ENCODE peak calls at places on chromosomes 7 and 10, in ten cellular contexts. U is pancreas; Y is neuronal stem cell; R is CD4-positive, alpha-beta T cell; P is iPS DF 6.9; C is tibial nerve; K is CD8-positive, alpha-beta T cell; L is WERI-Rb-1; D is uterus; A is fibroblast of lung. Z is an unnamed sample. For H3K9me3, the result is how much of the 10 kb centered on the place peaks cover.

GRCh38 chr10:57562211-57562610 is 705.5 kb downstream of the IPMK start:
- DNase-seq in U (no peak), Y (no peak), R (no peak), P (no peak), C (no peak), K (no peak), L (no peak), D (no peak), A (no peak), Z (no peak)

GRCh38 chr7:80740778-80741545 is 102.5 kb downstream of the CD36 start:
- DNase-seq in U (no peak), Y (no peak), R (no peak), P (no peak), C (no peak), K (no peak), L (no peak), D (no peak), A (peak), Z (no peak)

GRCh38 chr10:30557884-30558283 is 71.7 kb downstream of the LYZL2 start:
- DNase-seq in U (no peak), Y (no peak), R (no peak), P (no peak), C (no peak), K (no peak), L (no peak), D (no peak), A (peak), Z (no peak)

GRCh38 chr7:29968683-29969457 is 20.7 kb downstream of the SCRN1 start:
- DNase-seq in U (no peak), Y (no peak), R (no peak), P (no peak), C (no peak), K (no peak), L (no peak), D (no peak), A (peak), Z (no peak)

GRCh38 chr10:62239994-62240393 is 28.6 kb downstream of the RTKN2 start:
- DNase-seq in U (no peak), Y (no peak), R (no peak), P (no peak), C (no peak), K (no peak), L (no peak), D (no peak), A (no peak), Z (no peak)

GRCh38 chr7:151592868-151593486 is 73.3 kb upstream of the RHEB start:
- DNase-seq in U (no peak), Y (no peak), R (no peak), P (no peak), C (no peak), K (no peak), L (no peak), D (no peak), A (peak), Z (no peak)

GRCh38 chr10:3850999-3851937 is 66.3 kb upstream of the KLF6 start:
- DNase-seq in U (no peak), Y (no peak), R (no peak), P (no peak), C (no peak), K (no peak), L (no peak), D (no peak), A (peak), Z (no peak)

GRCh38 chr7:143388491-143389101 is 7.5 kb downstream of the ZYX start:
- DNase-seq in U (no peak), Y (no peak), R (no peak), P (no peak), C (no peak), K (no peak), L (no peak), D (peak), A (no peak), Z (peak)

GRCh38 chr7:92641921-92642511 is 51.8 kb upstream of the FAM133B start:
- DNase-seq in U (no peak), Y (no peak), R (no peak), P (no peak), C (no peak), K (peak), L (no peak), D (no peak), A (peak), Z (no peak)

DNA sequence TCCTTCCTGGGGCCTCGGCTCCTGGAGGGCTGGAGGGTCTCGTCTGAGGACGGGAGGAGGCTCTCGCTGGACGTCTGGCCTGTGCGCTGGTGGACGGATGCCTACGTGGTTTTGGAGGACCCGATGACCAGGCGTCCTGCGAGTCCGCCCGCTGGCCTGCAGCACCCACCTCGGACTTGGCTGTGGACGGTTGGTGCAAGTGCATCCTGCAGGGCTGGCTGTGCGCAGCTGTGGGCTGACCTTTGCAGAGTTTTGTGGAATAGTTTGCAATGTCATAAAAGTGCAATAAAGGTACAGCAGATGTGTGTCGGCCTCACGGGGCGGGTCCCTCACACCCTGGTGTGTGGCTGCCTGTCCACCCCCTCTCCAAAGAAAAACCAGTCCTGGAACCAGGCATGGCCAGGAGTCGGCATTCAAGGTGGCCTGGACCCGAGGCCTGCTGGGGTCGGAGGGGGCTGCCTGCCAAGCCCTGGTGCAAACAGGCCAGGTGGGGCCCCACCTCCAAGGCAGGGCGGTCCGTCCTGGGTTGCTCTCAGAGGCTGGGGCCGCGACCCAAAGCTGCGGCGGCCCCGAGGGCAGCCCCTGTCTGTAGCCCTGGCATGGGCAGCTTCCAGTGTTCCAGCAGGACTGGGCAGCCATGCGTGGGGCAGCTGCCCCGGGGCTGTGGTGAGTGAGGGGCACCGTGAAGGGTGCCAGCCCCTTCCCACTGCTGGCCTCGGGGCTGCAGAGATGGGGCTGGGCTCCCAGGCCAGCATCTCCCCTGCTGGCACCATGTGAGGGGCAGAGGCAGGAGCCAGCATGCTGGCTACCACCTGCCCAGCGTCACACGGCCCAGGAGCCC is 29.3 kb upstream of the FOXL3 start:
- DNase-seq in U (no peak), Y (no peak), R (no peak), P (no peak), C (peak), K (no peak), L (no peak), D (no peak), A (no peak), Z (no peak)
- H3K9me3 ChIP-seq in U (under half), Y (under half), R (under half), P (under half), C (under half), K (under half), L (under half), D (under half), A (under half), Z (under half)

GRCh38 chr7:139089118-139089517 is 20.4 kb downstream of the ZC3HAV1 start:
- DNase-seq in U (no peak), Y (no peak), R (no peak), P (no peak), C (no peak), K (no peak), L (no peak), D (no peak), A (no peak), Z (no peak)
- H3K9me3 ChIP-seq in U (under half), Y (under half), R (under half), P (under half), C (under half), K (under half), L (under half), D (under half), A (under half), Z (under half)

GRCh38 chr7:28245108-28245868 is 64.7 kb upstream of the JAZF1 start:
- DNase-seq in U (no peak), Y (no peak), R (no peak), P (no peak), C (no peak), K (no peak), L (no peak), D (no peak), A (no peak), Z (no peak)

GRCh38 chr7:28240466-28240865 is 59.9 kb upstream of the JAZF1 start:
- DNase-seq in U (no peak), Y (no peak), R (no peak), P (no peak), C (no peak), K (no peak), L (no peak), D (no peak), A (no peak), Z (no peak)

GRCh38 chr7:28239823-28240204 is 59.2 kb upstream of the JAZF1 start:
- DNase-seq in U (no peak), Y (no peak), R (no peak), P (no peak), C (no peak), K (no peak), L (no peak), D (no peak), A (no peak), Z (no peak)

DNA sequence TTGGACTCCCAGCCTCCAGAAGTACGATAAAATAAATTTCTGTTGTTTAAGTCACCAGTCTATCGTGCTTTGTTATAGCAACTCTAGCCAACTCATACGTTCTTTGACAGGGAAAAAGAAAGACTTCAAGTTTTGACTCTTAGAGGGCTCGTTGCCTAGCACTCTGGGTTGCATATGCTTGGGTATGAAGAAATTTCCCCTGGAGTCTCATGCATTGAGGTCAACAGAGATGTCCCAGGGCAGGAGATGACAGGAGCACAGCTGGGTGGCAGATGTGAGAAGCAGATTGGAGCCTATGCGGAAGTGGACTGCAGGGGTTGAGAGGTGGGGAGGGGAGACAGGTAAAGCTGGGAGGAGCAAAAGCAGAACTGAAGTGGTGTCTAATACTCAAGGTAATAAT is 63.3 kb upstream of the JAZF1 start:
- DNase-seq in U (no peak), Y (no peak), R (no peak), P (no peak), C (no peak), K (no peak), L (no peak), D (no peak), A (no peak), Z (no peak)
- H3K9me3 ChIP-seq in U (under half), Y (under half), R (under half), P (under half), C (under half), K (under half), L (under half), D (under half), A (under half), Z (under half)

GRCh38 chr7:157764193-157764592 is 427.4 kb downstream of the DNAJB6 start:
- DNase-seq in U (no peak), Y (no peak), R (no peak), P (no peak), C (no peak), K (no peak), L (no peak), D (no peak), A (no peak), Z (no peak)

GRCh38 chr7:157764946-157765537 is 428.2 kb downstream of the DNAJB6 start:
- DNase-seq in U (no peak), Y (no peak), R (no peak), P (no peak), C (no peak), K (no peak), L (no peak), D (no peak), A (no peak), Z (no peak)

GRCh38 chr7:157760004-157760730 is 423.4 kb downstream of the DNAJB6 start:
- DNase-seq in U (no peak), Y (no peak), R (no peak), P (no peak), C (no peak), K (no peak), L (peak), D (no peak), A (no peak), Z (no peak)

GRCh38 chr7:157763279-157764000 is 426.6 kb downstream of the DNAJB6 start:
- DNase-seq in U (no peak), Y (no peak), R (no peak), P (no peak), C (no peak), K (no peak), L (no peak), D (no peak), A (no peak), Z (no peak)

DNA sequence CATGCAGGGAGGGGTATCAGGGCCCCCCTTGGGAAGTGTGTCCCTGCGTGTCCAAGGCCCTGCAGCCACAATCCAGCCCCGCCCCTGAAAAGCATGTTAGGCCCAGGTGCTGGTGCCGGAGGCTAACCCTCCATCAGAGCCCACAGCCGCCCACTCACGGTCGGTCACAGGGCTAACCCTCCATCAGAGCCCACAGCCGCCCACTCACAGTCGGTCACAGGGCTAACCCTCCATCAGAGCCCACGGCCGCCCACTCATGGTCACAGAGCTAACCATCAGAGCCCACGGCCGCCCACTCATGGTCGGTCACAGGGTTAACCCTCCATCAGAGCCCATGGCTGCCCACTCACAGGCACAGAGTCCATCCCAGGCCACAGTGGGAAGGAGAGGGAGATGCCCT is 426.0 kb downstream of the DNAJB6 start:
- DNase-seq in U (no peak), Y (no peak), R (no peak), P (no peak), C (no peak), K (no peak), L (no peak), D (no peak), A (no peak), Z (no peak)
- H3K9me3 ChIP-seq in U (under half), Y (under half), R (under half), P (under half), C (under half), K (under half), L (under half), D (under half), A (under half), Z (under half)

GRCh38 chr10:80268938-80269588 is 20.4 kb downstream of the MAT1A start:
- DNase-seq in U (no peak), Y (no peak), R (no peak), P (no peak), C (no peak), K (no peak), L (no peak), D (no peak), A (no peak), Z (no peak)
- H3K9me3 ChIP-seq in U (under half), Y (under half), R (under half), P (under half), C (under half), K (under half), L (under half), D (under half), A (under half), Z (under half)

Z was measured in Peyer's patch.